ENCODE peak calls at places on chromosome 1, in four cellular contexts. C is fibroblast of lung, Y is endodermal cell, V is K562. H is an unnamed sample.
A peak's percentile ranks its signal among the peaks of the same experiment; 100 is the strongest.

GRCh38 chr1:246683521-246683920 is 40.7 kb upstream of the SCCPDH start:
- DNase-seq in C (no peak), Y (no peak), V (no peak), H (peak; percentile 52)

GRCh38 chr1:170669036-170669435 is 5.1 kb downstream of the PRRX1 start:
- DNase-seq in C (no peak), Y (no peak), V (no peak), H (no peak)

GRCh38 chr1:44305962-44306422 is 49.1 kb downstream of the ERI3 start:
- DNase-seq in C (no peak), Y (no peak), V (no peak), H (no peak)

GRCh38 chr1:192807221-192807967 is 1.4 kb upstream of the RGS2 start:
- DNase-seq in C (peak; percentile 69), Y (no peak), V (no peak), H (no peak)

GRCh38 chr1:152167835-152168534 is 9.0 kb upstream of the RPTN start:
- DNase-seq in C (peak; percentile 97), Y (no peak), V (no peak), H (no peak)

GRCh38 chr1:88801575-88802208 is 89.7 kb downstream of the GTF2B start:
- DNase-seq in C (peak; percentile 55), Y (no peak), V (no peak), H (no peak)

GRCh38 chr1:57012280-57012679 is 46.5 kb upstream of the C8B start:
- DNase-seq in C (no peak), Y (no peak), V (no peak), H (no peak)

GRCh38 chr1:165823552-165824268 is 3.7 kb upstream of the UCK2 start:
- DNase-seq in C (no peak), Y (no peak), V (no peak), H (no peak)

GRCh38 chr1:177476706-177477105 is 305.9 kb downstream of the BRINP2 start:
- DNase-seq in C (no peak), Y (no peak), V (no peak), H (no peak)

GRCh38 chr1:41319803-41320711 is 41.2 kb upstream of the FOXO6 start:
- DNase-seq in C (no peak), Y (peak; percentile 54), V (no peak), H (no peak)

GRCh38 chr1:99737016-99737415 is 29.4 kb downstream of the FRRS1 start:
- DNase-seq in C (peak; percentile 68), Y (peak; percentile 75), V (peak; percentile 55), H (no peak)

GRCh38 chr1:33120436-33121231 is 39.7 kb downstream of the AZIN2 start:
- DNase-seq in C (peak; percentile 49), Y (peak; percentile 49), V (no peak), H (no peak)

GRCh38 chr1:221884821-221885220 is 142.9 kb upstream of the DUSP10 start:
- DNase-seq in C (no peak), Y (no peak), V (peak; percentile 42), H (no peak)

GRCh38 chr1:235397733-235398132 is 30.5 kb downstream of the TBCE start:
- DNase-seq in C (peak; percentile 95), Y (no peak), V (no peak), H (no peak)

GRCh38 chr1:170893655-170894297 is 41.6 kb upstream of the MROH9 start:
- DNase-seq in C (no peak), Y (no peak), V (no peak), H (no peak)

GRCh38 chr1:86245566-86246190 is 89.1 kb upstream of the COL24A1 start:
- DNase-seq in C (peak; percentile 66), Y (no peak), V (no peak), H (no peak)

GRCh38 chr1:56912325-56912724 is 53.5 kb downstream of the C8B start:
- DNase-seq in C (no peak), Y (no peak), V (no peak), H (no peak)

GRCh38 chr1:160410412-160411005 is 10.1 kb downstream of the VANGL2 start:
- DNase-seq in C (peak; percentile 69), Y (no peak), V (no peak), H (no peak)

GRCh38 chr1:36962991-36963390 is 71.3 kb downstream of the GRIK3 start:
- DNase-seq in C (no peak), Y (no peak), V (no peak), H (no peak)

GRCh38 chr1:8094481-8095241 is 68.6 kb upstream of the ERRFI1 start:
- DNase-seq in C (peak; percentile 88), Y (no peak), V (no peak), H (no peak)

GRCh38 chr1:8095584-8095983 is 69.5 kb upstream of the ERRFI1 start:
- DNase-seq in C (no peak), Y (no peak), V (no peak), H (no peak)

GRCh38 chr1:8097908-8098307 is 71.8 kb upstream of the ERRFI1 start:
- DNase-seq in C (no peak), Y (no peak), V (no peak), H (no peak)

GRCh38 chr1:8096105-8097011 is 70.2 kb upstream of the ERRFI1 start:
- DNase-seq in C (peak; percentile 92), Y (no peak), V (no peak), H (no peak)

DNA sequence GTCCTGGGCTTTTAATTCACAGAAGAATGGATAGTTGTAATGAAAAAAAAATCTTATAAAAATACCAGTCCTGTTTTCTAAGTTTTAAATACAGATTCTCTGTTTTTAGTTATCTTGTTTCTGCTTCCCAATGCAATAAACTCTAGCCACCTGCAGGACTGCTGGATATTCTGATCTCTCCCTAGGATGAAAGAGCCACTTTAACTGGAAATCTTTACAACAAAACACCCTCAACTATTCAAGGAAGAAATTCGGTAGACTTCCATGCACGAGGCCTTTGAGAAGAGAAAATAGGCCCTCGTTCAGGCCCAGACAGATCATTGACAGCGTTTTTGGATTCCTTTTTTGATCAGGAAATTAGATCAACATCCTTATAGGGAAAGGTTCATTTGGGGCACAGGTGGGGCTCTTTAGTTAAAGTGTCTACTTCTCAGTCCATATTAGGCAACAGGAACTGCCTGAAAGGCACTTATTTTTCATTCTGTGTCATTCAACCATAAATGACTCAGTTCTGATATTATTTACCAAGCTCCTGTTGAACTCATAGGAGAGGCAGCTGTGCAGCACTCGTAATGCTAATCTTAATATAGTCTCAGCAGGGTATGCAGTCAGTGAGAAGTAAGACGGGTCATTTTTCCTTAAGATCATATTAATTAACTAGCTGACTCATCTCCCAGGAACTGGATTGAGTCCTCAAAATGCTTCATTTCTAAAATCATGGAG is 71.1 kb upstream of the ERRFI1 start:
- DNase-seq in C (peak; percentile 99), Y (no peak), V (no peak), H (no peak)
- H3K9ac ChIP-seq in C (peak overlapping the region; percentile 48), Y (no peak overlapping the region), V (no peak overlapping the region), H (no peak overlapping the region)

GRCh38 chr1:155910621-155911121 is 478 bp downstream of the RIT1 start:
- DNase-seq in C (peak; percentile 50), Y (peak; percentile 70), V (peak; percentile 76), H (no peak)

GRCh38 chr1:155909894-155910293 is 1.3 kb downstream of the RIT1 start:
- DNase-seq in C (peak; percentile 72), Y (no peak), V (peak; percentile 68), H (no peak)

GRCh38 chr1:155911156-155912055 is at the start of gene RIT1:
- DNase-seq in C (peak; percentile 72), Y (peak; percentile 96), V (peak; percentile 95), H (peak; percentile 96)

GRCh38 chr1:155913969-155914757 is 3.0 kb upstream of the RIT1 start:
- DNase-seq in C (peak; percentile 44), Y (no peak), V (no peak), H (no peak)

GRCh38 chr1:155912056-155912536 is 947 bp upstream of the RIT1 start:
- DNase-seq in C (no peak), Y (peak; percentile 67), V (peak; percentile 24), H (no peak)
- H3K9ac ChIP-seq in C (no peak overlapping the region), Y (no peak overlapping the region), V (peak overlapping the region; percentile 52), H (no peak overlapping the region)

GRCh38 chr1:227542153-227543120 is 20.9 kb upstream of the ZNF678 start:
- DNase-seq in C (peak; percentile 80), Y (peak; percentile 94), V (peak; percentile 21), H (peak; percentile 96)
- H3K9ac ChIP-seq in C (peak overlapping the region; percentile 66), Y (no peak overlapping the region), V (no peak overlapping the region), H (peak overlapping the region; percentile 71)

DNA sequence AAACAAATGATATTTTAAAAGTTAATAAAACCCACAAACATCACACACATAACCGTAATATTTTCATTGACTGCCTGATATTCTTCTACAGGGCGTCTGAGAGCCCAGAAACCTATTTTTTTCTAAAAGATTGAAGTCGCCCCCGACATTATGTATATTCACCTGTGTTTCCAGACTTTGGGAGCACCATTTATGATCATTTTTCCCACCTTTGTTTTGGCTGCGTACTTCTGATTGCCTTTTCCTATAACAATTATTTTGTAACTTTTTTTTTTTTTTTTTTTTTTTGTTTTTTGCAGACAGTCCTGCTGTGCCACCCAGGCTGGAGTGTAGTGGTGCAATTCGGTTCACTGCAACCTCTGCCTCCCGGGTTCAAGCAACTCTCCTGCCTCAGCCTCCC is 839 bp upstream of the ACBD3 start:
- DNase-seq in C (no peak), Y (no peak), V (no peak), H (no peak)
- H3K9ac ChIP-seq in C (no peak overlapping the region), Y (peak overlapping the region; percentile 79), V (peak overlapping the region; percentile 93), H (peak overlapping the region; percentile 84)